ENCODE peak calls at places on chromosomes 1 and 21, in four cellular contexts. S, J, D and X are unnamed samples.

GRCh38 chr21:26834181-26834945 is 10.8 kb downstream of the ADAMTS1 start:
- DNase-seq in J (no peak), S (no peak), D (no peak), X (no peak)

GRCh38 chr1:111285879-111286278 is 4.8 kb upstream of the CHIA start:
- DNase-seq in J (no peak), D (no peak), S (no peak), X (no peak)

GRCh38 chr21:45393021-45393420 is 11.9 kb upstream of the COL18A1 start:
- DNase-seq in S (no peak), J (peak; percentile 69), D (no peak), X (no peak)

GRCh38 chr1:31354266-31354665 is 18.6 kb downstream of the FABP3 start:
- DNase-seq in S (no peak), D (no peak), J (no peak), X (no peak)

GRCh38 chr1:94207695-94208094 is 29.7 kb downstream of the ARHGAP29 start:
- DNase-seq in J (no peak), S (no peak), D (no peak), X (no peak)

GRCh38 chr1:183227963-183228649 is 42.0 kb downstream of the LAMC2 start:
- DNase-seq in S (peak; percentile 13), J (peak; percentile 82), D (peak; percentile 81), X (peak; percentile 51)

GRCh38 chr1:224565611-224566406 is 50.3 kb upstream of the CNIH3 start:
- DNase-seq in S (no peak), D (no peak), J (no peak), X (no peak)

GRCh38 chr1:66768935-66769334 is 16.7 kb downstream of the DYNLT5 start:
- DNase-seq in S (no peak), D (no peak), J (no peak), X (no peak)

GRCh38 chr1:31822766-31823165 is 6.9 kb upstream of the SPOCD1 start:
- DNase-seq in J (no peak), D (no peak), S (no peak), X (no peak)

GRCh38 chr1:160636076-160636475 is 10.8 kb downstream of the SLAMF1 start:
- DNase-seq in D (no peak), J (no peak), S (no peak), X (no peak)

GRCh38 chr1:226816585-226816984 is 53.8 kb upstream of the PSEN2 start:
- DNase-seq in D (no peak), J (no peak), S (no peak), X (no peak)

GRCh38 chr1:199743227-199743626 is 284.3 kb upstream of the NR5A2 start:
- DNase-seq in D (no peak), S (no peak), J (no peak), X (no peak)

GRCh38 chr1:232226197-232226681 is 403.7 kb downstream of the SIPA1L2 start:
- DNase-seq in J (no peak), D (peak; percentile 81), S (no peak), X (no peak)

GRCh38 chr1:200488375-200489165 is 78.7 kb upstream of the ZNF281 start:
- DNase-seq in D (peak; percentile 65), S (peak; percentile 31), J (no peak), X (peak; percentile 68)